ENCODE peak calls at places on chromosomes 1 and 21, in six cellular contexts. Z, D, R, O, C and Q are unnamed samples.

GRCh38 chr1:50308883-50309282 is 114.4 kb downstream of the DMRTA2 start:
- DNase-seq in Z (no peak), D (no peak), R (no peak), O (no peak), C (peak; percentile 39), Q (no peak)

GRCh38 chr1:185074307-185074706 is 28.9 kb downstream of the RNF2 start:
- DNase-seq in Z (no peak), D (no peak), R (no peak), O (no peak), C (peak; percentile 39), Q (no peak)

GRCh38 chr1:157968503-157968902 is 24.9 kb upstream of the KIRREL1 start:
- DNase-seq in Z (peak; percentile 87), D (no peak), R (no peak), O (no peak), C (peak; percentile 84), Q (peak; percentile 47)

GRCh38 chr1:6969106-6969505 is 183.9 kb downstream of the CAMTA1 start:
- DNase-seq in Z (no peak), D (no peak), R (no peak), O (no peak), C (peak; percentile 82), Q (no peak)

GRCh38 chr21:43749686-43750262 is 26.3 kb downstream of the CSTB start:
- DNase-seq in Z (no peak), D (no peak), R (no peak), O (no peak), C (no peak), Q (no peak)

GRCh38 chr1:28668956-28669719 is 554 bp downstream of the GMEB1 start:
- DNase-seq in Z (peak; percentile 32), D (peak; percentile 16), R (peak; percentile 67), O (peak; percentile 82), C (peak; percentile 37), Q (no peak)

GRCh38 chr1:40755052-40755451 is 28.5 kb upstream of the KCNQ4 start:
- DNase-seq in Z (no peak), D (no peak), R (no peak), O (no peak), C (no peak), Q (no peak)

GRCh38 chr1:33181038-33181861 is 593 bp downstream of the TRIM62 start:
- DNase-seq in Z (no peak), D (peak; percentile 6), R (peak; percentile 6), O (peak; percentile 47), C (peak; percentile 47), Q (no peak)

GRCh38 chr1:111847519-111847918 is 91.8 kb downstream of the DDX20 start:
- DNase-seq in Z (no peak), D (no peak), R (no peak), O (no peak), C (no peak), Q (no peak)

GRCh38 chr21:41321908-41322495 is 5.4 kb downstream of the FAM3B start:
- DNase-seq in Z (no peak), D (no peak), R (no peak), O (no peak), C (no peak), Q (no peak)

GRCh38 chr1:16012590-16013219 is 5.1 kb downstream of the HSPB7 start:
- DNase-seq in Z (no peak), D (peak; percentile 9), R (no peak), O (peak; percentile 60), C (peak; percentile 54), Q (no peak)